ENCODE peak calls at places on chromosomes 6 and 20, in four cellular contexts. B is psoas muscle, J is heart right ventricle, C is aorta. Z is an unnamed sample.

GRCh38 chr6:70398783-70399730 is 14.3 kb upstream of the FAM135A start:
- DNase-seq in J (no peak), B (no peak), C (no peak), Z (no peak)

GRCh38 chr20:52340036-52340634 is 148.6 kb upstream of the ZFP64 start:
- DNase-seq in C (no peak), J (no peak), B (no peak), Z (no peak)

GRCh38 chr6:55913213-55914195 is 38.1 kb upstream of the BMP5 start:
- DNase-seq in B (no peak), J (no peak), C (no peak), Z (no peak)

GRCh38 chr20:6122873-6123649 is at the start of gene FERMT1:
- DNase-seq in C (no peak), J (peak; percentile 63), B (peak; percentile 50), Z (peak; percentile 90)

GRCh38 chr6:108030223-108030622 is 44.3 kb downstream of the OSTM1 start:
- DNase-seq in B (no peak), J (no peak), C (no peak), Z (no peak)

GRCh38 chr6:170443151-170443662 is 109.9 kb downstream of the PSMB1 start:
- DNase-seq in J (no peak), C (no peak), B (no peak), Z (no peak)

GRCh38 chr20:9392892-9393857 is 121.2 kb upstream of the LAMP5 start:
- DNase-seq in B (peak; percentile 54), C (peak; percentile 81), J (peak; percentile 56), Z (no peak)

GRCh38 chr6:113879186-113880096 is 22.3 kb downstream of the MARCKS start:
- DNase-seq in B (no peak), J (no peak), C (no peak), Z (no peak)

GRCh38 chr20:34544109-34544793 is 14.3 kb upstream of the MAP1LC3A start:
- DNase-seq in J (no peak), B (no peak), C (no peak), Z (no peak)

GRCh38 chr6:12791371-12791770 is 74.8 kb downstream of the PHACTR1 start:
- DNase-seq in J (no peak), C (no peak), B (no peak), Z (no peak)

GRCh38 chr6:160882741-160883340 is 108.7 kb upstream of the MAP3K4 start:
- DNase-seq in B (no peak), J (no peak), C (no peak), Z (no peak)

GRCh38 chr6:145929037-145929633 is 35.0 kb downstream of the SHPRH start:
- DNase-seq in C (no peak), J (no peak), B (no peak), Z (no peak)

GRCh38 chr20:841568-842546 is 8.3 kb downstream of the FAM110A start:
- DNase-seq in B (no peak), J (no peak), C (peak; percentile 45), Z (no peak)

GRCh38 chr20:49909499-49910339 is 5.6 kb downstream of the SPATA2 start:
- DNase-seq in B (peak; percentile 63), C (no peak), J (peak; percentile 29), Z (no peak)

DNA sequence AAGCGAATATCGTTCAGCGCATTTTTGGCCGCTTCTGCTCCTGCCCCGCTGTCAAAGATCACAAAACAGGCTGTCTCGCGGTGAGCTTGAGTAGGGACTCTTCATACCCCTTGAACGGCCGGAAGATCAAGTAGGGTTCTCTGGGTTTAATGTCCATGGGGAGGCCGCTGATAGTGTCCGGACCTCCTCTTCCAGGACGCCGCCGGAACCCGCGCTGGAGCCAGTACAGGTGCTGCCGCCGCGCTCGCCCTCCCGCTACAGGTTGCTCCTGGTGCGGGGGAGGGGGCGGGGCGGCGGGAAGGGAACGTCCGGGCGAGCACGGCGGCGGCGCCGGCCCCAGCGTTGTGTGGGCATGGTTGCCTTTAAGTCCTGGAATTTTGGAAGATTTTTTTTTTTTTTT is 67.4 kb downstream of the KHDC1L start:
- DNase-seq in J (no peak), B (no peak), C (no peak), Z (no peak)
- H3K27ac ChIP-seq in J (no peak overlapping the region), B (no peak overlapping the region), C (no peak overlapping the region), Z (no peak overlapping the region)

GRCh38 chr6:155022726-155023125 is 27.6 kb downstream of the TIAM2 start:
- DNase-seq in B (no peak), C (no peak), J (no peak), Z (no peak)
- H3K27ac ChIP-seq in B (no peak overlapping the region), C (peak overlapping the region; percentile 40), J (no peak overlapping the region), Z (no peak overlapping the region)

GRCh38 chr6:40326689-40327404 is 260.3 kb downstream of the LRFN2 start:
- DNase-seq in C (no peak), B (no peak), J (no peak), Z (no peak)

GRCh38 chr6:40328988-40329545 is 258.1 kb downstream of the LRFN2 start:
- DNase-seq in B (no peak), C (no peak), J (no peak), Z (no peak)

GRCh38 chr6:40325791-40326190 is 261.4 kb downstream of the LRFN2 start:
- DNase-seq in C (no peak), J (no peak), B (no peak), Z (no peak)

GRCh38 chr6:40330301-40330721 is 256.9 kb downstream of the LRFN2 start:
- DNase-seq in C (no peak), J (no peak), B (no peak), Z (no peak)

DNA sequence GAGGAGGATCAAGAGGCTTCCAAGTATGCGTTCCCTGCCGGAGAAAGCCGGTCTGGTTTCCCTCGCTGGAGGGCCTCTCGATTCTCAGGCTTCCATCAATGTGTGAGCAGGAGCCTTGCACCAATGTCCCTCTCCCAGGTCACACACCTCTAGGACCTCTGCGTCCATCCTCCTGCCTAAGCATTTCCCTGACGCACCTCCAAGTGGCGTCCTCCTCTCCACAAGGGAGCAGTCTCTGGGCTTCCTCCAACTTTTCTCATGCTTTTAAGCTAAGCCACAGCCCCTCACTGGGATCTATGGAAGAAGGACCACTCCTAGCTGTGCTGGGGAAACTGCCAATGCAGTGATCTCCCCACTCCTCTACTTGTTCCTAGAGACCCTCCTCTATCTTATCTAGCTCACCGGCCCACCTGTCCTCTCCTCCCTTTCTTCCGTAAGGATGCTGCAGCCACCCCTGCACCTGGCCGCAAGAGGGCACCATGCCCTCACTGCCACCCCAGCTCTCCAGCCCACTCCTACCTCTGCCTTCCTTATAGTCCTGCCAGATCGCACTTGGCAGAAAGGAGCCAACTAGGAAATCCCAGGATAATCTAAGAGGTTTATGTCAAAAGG is 258.7 kb downstream of the LRFN2 start:
- DNase-seq in B (no peak), J (no peak), C (no peak), Z (no peak)
- H3K27ac ChIP-seq in B (no peak overlapping the region), J (no peak overlapping the region), C (no peak overlapping the region), Z (no peak overlapping the region)

GRCh38 chr6:29625337-29625930 is 7.5 kb downstream of the GABBR1 start:
- DNase-seq in J (no peak), B (no peak), C (no peak), Z (no peak)

GRCh38 chr6:29629571-29629970 is 3.4 kb downstream of the GABBR1 start:
- DNase-seq in B (no peak), C (no peak), J (no peak), Z (no peak)

GRCh38 chr6:29628419-29629281 is 4.3 kb downstream of the GABBR1 start:
- DNase-seq in B (peak; percentile 72), J (peak; percentile 79), C (peak; percentile 86), Z (peak; percentile 79)

GRCh38 chr6:29627762-29628418 is 5.1 kb downstream of the GABBR1 start:
- DNase-seq in J (peak; percentile 80), C (peak; percentile 87), B (peak; percentile 78), Z (no peak)

GRCh38 chr6:29626948-29627761 is 5.8 kb downstream of the GABBR1 start:
- DNase-seq in B (no peak), J (no peak), C (no peak), Z (no peak)
- H3K27ac ChIP-seq in B (no peak overlapping the region), J (no peak overlapping the region), C (no peak overlapping the region), Z (no peak overlapping the region)

Z was measured in RWPE2.